ENCODE peak calls at places on chromosomes 11 and 22, in ten cellular contexts. H, J, S, O, L, P, A, D, E and Q are unnamed samples.

GRCh38 chr11:7418916-7419315 is 66.4 kb upstream of the OLFML1 start:
- DNase-seq in H (no peak), J (no peak), S (no peak), O (no peak), L (no peak), P (no peak), A (no peak), D (no peak), E (no peak), Q (no peak)

GRCh38 chr11:130672911-130673310 is 224.5 kb downstream of the ADAMTS15 start:
- DNase-seq in H (no peak), J (no peak), S (no peak), O (no peak), L (no peak), P (no peak), A (peak; percentile 56), D (no peak), E (no peak), Q (no peak)

GRCh38 chr11:82577246-82577645 is 156.4 kb downstream of the FAM181B start:
- DNase-seq in H (no peak), J (no peak), S (no peak), O (no peak), L (no peak), P (no peak), A (no peak), D (no peak), E (no peak), Q (no peak)

GRCh38 chr22:20176421-20177060 is 25.7 kb upstream of the CCDC188 start:
- DNase-seq in H (no peak), J (no peak), S (no peak), O (no peak), L (no peak), P (no peak), A (no peak), D (no peak), E (no peak), Q (no peak)

GRCh38 chr11:29251738-29252137 is 765.1 kb downstream of the KCNA4 start:
- DNase-seq in H (no peak), J (no peak), S (no peak), O (no peak), L (no peak), P (no peak), A (no peak), D (peak; percentile 24), E (no peak), Q (no peak)

GRCh38 chr11:44731685-44732411 is 5.1 kb downstream of the TSPAN18 start:
- DNase-seq in H (no peak), J (peak; percentile 57), S (no peak), O (no peak), L (no peak), P (no peak), A (no peak), D (no peak), E (no peak), Q (peak; percentile 16)

GRCh38 chr11:59069082-59069481 is 17.0 kb upstream of the GLYATL1B start:
- DNase-seq in H (no peak), J (no peak), S (no peak), O (no peak), L (no peak), P (no peak), A (no peak), D (no peak), E (no peak), Q (no peak)

GRCh38 chr11:87437844-87438223 is 400.1 kb downstream of the TMEM135 start:
- DNase-seq in H (no peak), J (no peak), S (peak; percentile 36), O (no peak), L (no peak), P (no peak), A (peak; percentile 91), D (no peak), E (peak; percentile 44), Q (peak; percentile 66)

GRCh38 chr11:2717561-2717960 is 17.8 kb upstream of the KCNQ1OT1 start:
- DNase-seq in H (no peak), J (no peak), S (no peak), O (no peak), L (no peak), P (no peak), A (no peak), D (no peak), E (no peak), Q (no peak)

GRCh38 chr11:47842749-47843148 is 5.4 kb downstream of the NUP160 start:
- DNase-seq in H (no peak), J (no peak), S (no peak), O (no peak), L (no peak), P (no peak), A (no peak), D (no peak), E (no peak), Q (no peak)

GRCh38 chr11:59394186-59394585 is 32.0 kb downstream of the OR5A2 start:
- DNase-seq in H (no peak), J (no peak), S (no peak), O (no peak), L (no peak), P (no peak), A (no peak), D (no peak), E (no peak), Q (no peak)

GRCh38 chr11:70579376-70579955 is 181.1 kb downstream of the CTTN start:
- DNase-seq in H (peak; percentile 27), J (no peak), S (no peak), O (no peak), L (no peak), P (no peak), A (no peak), D (no peak), E (no peak), Q (no peak)

GRCh38 chr11:1140642-1141490 is 16.9 kb upstream of the MUC5AC start:
- DNase-seq in H (peak; percentile 38), J (no peak), S (no peak), O (no peak), L (no peak), P (no peak), A (no peak), D (no peak), E (no peak), Q (no peak)

GRCh38 chr11:14308897-14309387 is 50.0 kb downstream of the RRAS2 start:
- DNase-seq in H (no peak), J (no peak), S (no peak), O (no peak), L (no peak), P (no peak), A (no peak), D (no peak), E (no peak), Q (no peak)

GRCh38 chr11:44753965-44754645 is 27.3 kb downstream of the TSPAN18 start:
- DNase-seq in H (peak; percentile 59), J (no peak), S (no peak), O (no peak), L (peak; percentile 44), P (no peak), A (no peak), D (no peak), E (no peak), Q (no peak)

GRCh38 chr11:45905095-45905494 is 2.0 kb downstream of the FREY1 start:
- DNase-seq in H (no peak), J (no peak), S (no peak), O (no peak), L (no peak), P (no peak), A (no peak), D (no peak), E (no peak), Q (no peak)
- H3K4me3 ChIP-seq in H (no peak overlapping the region), J (no peak overlapping the region), S (no peak overlapping the region), O (no peak overlapping the region), L (no peak overlapping the region), P (no peak overlapping the region), A (no peak overlapping the region), D (no peak overlapping the region), E (no peak overlapping the region), Q (no peak overlapping the region)

GRCh38 chr22:38461414-38462081 is 6.3 kb upstream of the KDELR3 start:
- DNase-seq in H (peak; percentile 84), J (peak; percentile 65), S (peak; percentile 58), O (peak; percentile 52), L (peak; percentile 50), P (peak; percentile 78), A (peak; percentile 42), D (peak; percentile 52), E (peak; percentile 87), Q (peak; percentile 79)
- TF ChIP-seq CTCF in H (no peak), J (no peak), S (no peak), O (no peak), L (no peak), P (no peak), A (no peak), D (no peak), E (no peak), Q (no peak)

DNA sequence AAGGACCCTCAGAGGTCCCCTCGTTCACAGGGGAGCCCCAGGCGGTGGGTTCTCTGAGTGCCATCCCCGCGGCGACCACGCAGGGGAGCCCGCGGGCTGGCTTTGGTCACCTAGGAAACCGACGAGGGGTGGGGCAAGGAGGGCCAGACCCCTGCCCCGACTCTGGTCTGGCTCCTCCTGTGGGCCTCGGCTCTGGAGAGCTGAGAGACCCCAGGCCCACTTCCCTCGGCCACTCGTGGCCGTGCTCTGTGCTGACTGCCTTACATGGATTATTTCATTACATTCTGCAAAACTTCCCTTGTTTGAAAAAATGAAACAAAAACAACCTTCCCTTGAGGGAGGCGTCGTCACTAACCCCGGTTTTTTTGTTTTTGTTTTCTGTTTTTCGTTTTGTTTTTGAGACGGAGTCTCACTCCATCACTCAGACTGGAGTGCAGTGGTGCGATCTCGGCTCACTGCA is 15.2 kb upstream of the CYTH4 start:
- DNase-seq in H (no peak), J (peak; percentile 52), S (no peak), O (no peak), L (no peak), P (no peak), A (no peak), D (no peak), E (peak; percentile 46), Q (peak; percentile 30)
- H3K4me3 ChIP-seq in H (peak overlapping the region; percentile 11), J (peak overlapping the region; percentile 61), S (peak overlapping the region; percentile 38), O (peak overlapping the region; percentile 48), L (no peak overlapping the region), P (no peak overlapping the region), A (peak overlapping the region; percentile 25), D (peak overlapping the region; percentile 34), E (peak overlapping the region; percentile 62), Q (peak overlapping the region; percentile 58)

GRCh38 chr11:110712643-110713468 is 619 bp upstream of the ARHGAP20 start:
- DNase-seq in H (peak; percentile 66), J (peak; percentile 77), S (no peak), O (no peak), L (no peak), P (peak; percentile 27), A (no peak), D (no peak), E (peak; percentile 80), Q (peak; percentile 77)

GRCh38 chr11:110710520-110711381 is 1.5 kb downstream of the ARHGAP20 start:
- DNase-seq in H (peak; percentile 73), J (peak; percentile 29), S (no peak), O (no peak), L (peak; percentile 17), P (peak; percentile 51), A (no peak), D (no peak), E (peak; percentile 63), Q (peak; percentile 59)

GRCh38 chr11:110713469-110713776 is 1.2 kb upstream of the ARHGAP20 start:
- DNase-seq in H (no peak), J (no peak), S (no peak), O (no peak), L (no peak), P (no peak), A (no peak), D (no peak), E (no peak), Q (no peak)

GRCh38 chr11:110711448-110711775 is 825 bp downstream of the ARHGAP20 start:
- DNase-seq in H (no peak), J (no peak), S (no peak), O (no peak), L (no peak), P (no peak), A (no peak), D (no peak), E (no peak), Q (no peak)

GRCh38 chr11:110711776-110712642 is at the start of gene ARHGAP20:
- DNase-seq in H (peak; percentile 83), J (peak; percentile 62), S (no peak), O (no peak), L (peak; percentile 26), P (peak; percentile 42), A (no peak), D (no peak), E (peak; percentile 83), Q (peak; percentile 66)
- TF ChIP-seq CTCF in H (no peak), J (no peak), S (no peak), O (no peak), L (no peak), P (no peak), A (no peak), D (no peak), E (no peak), Q (peak; percentile 1)